ENCODE peak calls at places on chromosome 7, in five cellular contexts. C is hepatocyte; V is esophagus muscularis mucosa; I is CD4-positive, CD25-positive, alpha-beta regulatory T cell; P is SK-N-SH. D is an unnamed sample. For H3K4me1 and H3K36me3, the result is how much of the 10 kb centered on the place peaks cover.

GRCh38 chr7:105611856-105612775 is 30.8 kb upstream of the EFCAB10 start:
- DNase-seq in C (no peak), V (no peak), I (no peak), P (no peak), D (no peak)

GRCh38 chr7:117863618-117864017 is 9.6 kb downstream of the CTTNBP2 start:
- DNase-seq in C (no peak), V (no peak), I (no peak), P (no peak), D (no peak)

GRCh38 chr7:113891031-113891350 is 27.8 kb downstream of the PPP1R3A start:
- DNase-seq in C (no peak), V (no peak), I (no peak), P (no peak), D (no peak)

GRCh38 chr7:32094516-32094915 is 24.3 kb upstream of the PDE1C start:
- DNase-seq in C (no peak), V (no peak), I (no peak), P (no peak), D (no peak)

GRCh38 chr7:2688409-2689342 is 674 bp downstream of the AMZ1 start:
- DNase-seq in C (no peak), V (no peak), I (no peak), P (peak), D (no peak)

GRCh38 chr7:46786995-46787394 is 794.9 kb downstream of the TNS3 start:
- DNase-seq in C (no peak), V (no peak), I (no peak), P (no peak), D (no peak)

GRCh38 chr7:147153571-147153970 is 1037.0 kb downstream of the CNTNAP2 start:
- DNase-seq in C (no peak), V (no peak), I (no peak), P (no peak), D (no peak)

GRCh38 chr7:1192171-1192676 is 32.2 kb upstream of the ZFAND2A start:
- DNase-seq in C (no peak), V (no peak), I (no peak), P (no peak), D (no peak)

GRCh38 chr7:20219446-20220292 is 2.5 kb upstream of the MACC1 start:
- DNase-seq in C (peak), V (no peak), I (no peak), P (no peak), D (no peak)

GRCh38 chr7:100516135-100516812 is 22.7 kb upstream of the AGFG2 start:
- DNase-seq in C (peak), V (peak), I (no peak), P (peak), D (peak)

GRCh38 chr7:33753881-33754525 is 151.3 kb upstream of the BMPER start:
- DNase-seq in C (no peak), V (no peak), I (no peak), P (no peak), D (no peak)

GRCh38 chr7:33748793-33749192 is 156.5 kb upstream of the BMPER start:
- DNase-seq in C (no peak), V (no peak), I (no peak), P (no peak), D (no peak)

GRCh38 chr7:33745934-33746333 is 159.4 kb upstream of the BMPER start:
- DNase-seq in C (no peak), V (no peak), I (no peak), P (no peak), D (no peak)

GRCh38 chr7:33751395-33751794 is 153.9 kb upstream of the BMPER start:
- DNase-seq in C (no peak), V (no peak), I (no peak), P (no peak), D (no peak)

GRCh38 chr7:33750177-33750576 is 155.2 kb upstream of the BMPER start:
- DNase-seq in C (no peak), V (no peak), I (no peak), P (no peak), D (no peak)
- H3K4me3 ChIP-seq in C (no peak), V (no peak), I (no peak), P (no peak), D (no peak)

DNA sequence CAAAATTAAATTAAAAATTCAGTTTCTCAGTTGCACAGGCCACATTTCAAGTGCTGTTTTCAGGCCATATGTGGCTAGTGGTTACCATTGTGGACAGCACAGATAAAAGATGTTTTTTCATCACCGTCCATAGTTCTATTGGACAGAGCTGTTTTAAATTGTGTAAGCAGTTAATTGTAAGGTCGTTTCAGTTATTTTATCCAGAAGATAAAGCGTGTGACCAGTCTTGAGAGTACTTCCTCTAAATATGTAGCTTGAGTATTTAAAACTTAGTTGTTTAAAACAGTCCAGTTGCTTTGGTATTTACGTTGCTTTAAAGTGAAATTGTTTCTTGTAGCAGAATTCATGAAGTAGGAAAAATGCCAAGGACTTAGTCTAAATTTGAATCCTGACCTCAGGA is 66.9 kb downstream of the ZNRF2 start:
- DNase-seq in C (no peak), V (no peak), I (no peak), P (no peak), D (no peak)
- H3K4me1 ChIP-seq in C (under half), V (under half), I (half or more), P (under half), D (under half)

DNA sequence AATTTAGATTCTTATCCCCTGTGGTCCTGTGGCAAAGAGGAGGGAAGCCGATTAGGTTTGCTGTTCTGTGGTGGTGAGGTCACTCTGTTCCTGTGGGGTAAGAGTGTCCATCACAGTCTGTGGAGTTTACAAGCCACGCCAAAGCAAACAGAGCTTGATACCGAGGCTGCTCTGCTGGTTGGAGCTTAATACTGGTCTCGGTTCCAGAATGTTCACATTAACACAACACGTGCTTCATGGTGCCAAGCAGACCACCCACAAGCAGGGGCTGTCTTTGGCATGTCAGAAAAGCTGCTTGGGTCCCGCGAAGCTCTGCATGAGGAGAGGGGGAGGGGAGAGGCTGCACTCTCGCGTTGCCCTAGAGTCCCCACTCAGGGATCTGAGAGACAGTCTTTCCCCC is 47.5 kb downstream of the DNAJB6 start:
- DNase-seq in C (no peak), V (no peak), I (no peak), P (no peak), D (no peak)
- H3K36me3 ChIP-seq in C (under half), V (half or more), I (half or more), P (half or more), D (under half)

GRCh38 chr7:64558323-64558705 is 4.6 kb downstream of the ZNF680 start:
- DNase-seq in C (no peak), V (no peak), I (no peak), P (no peak), D (no peak)

GRCh38 chr7:64551375-64552142 is 11.3 kb downstream of the ZNF680 start:
- DNase-seq in C (no peak), V (no peak), I (no peak), P (no peak), D (no peak)

GRCh38 chr7:64557601-64558322 is 5.1 kb downstream of the ZNF680 start:
- DNase-seq in C (no peak), V (no peak), I (no peak), P (no peak), D (no peak)

GRCh38 chr7:64558781-64559180 is 4.1 kb downstream of the ZNF680 start:
- DNase-seq in C (no peak), V (no peak), I (no peak), P (no peak), D (no peak)

GRCh38 chr7:64555046-64555445 is 7.8 kb downstream of the ZNF680 start:
- DNase-seq in C (no peak), V (no peak), I (no peak), P (no peak), D (no peak)
- H3K4me3 ChIP-seq in C (no peak), V (no peak), I (no peak), P (no peak), D (no peak)

GRCh38 chr7:51029586-51030230 is 247.0 kb upstream of the GRB10 start:
- DNase-seq in C (no peak), V (no peak), I (no peak), P (no peak), D (no peak)
- H3K4me1 ChIP-seq in C (under half), V (under half), I (under half), P (under half), D (under half)

D was measured in naive thymus-derived CD4-positive, alpha-beta T cell.